ENCODE peak calls at places on chromosome 9, in four cellular contexts. One of them, this sample, is unnamed.

GRCh38 chr9:113298924-113299770 is 4.0 kb downstream of the RNF183 start:
- DNase-seq in GM12878: no peak
- DNase-seq in HepG2: no peak
- DNase-seq in HEK293T: no peak
- DNase-seq in this sample: no peak

GRCh38 chr9:109467936-109468335 is 30.2 kb downstream of the PTPN3 start:
- DNase-seq in GM12878: no peak
- DNase-seq in HEK293T: no peak
- DNase-seq in HepG2: no peak
- DNase-seq in this sample: no peak

GRCh38 chr9:108562176-108562575 is 293.6 kb downstream of the ACTL7B start:
- DNase-seq in GM12878: no peak
- DNase-seq in HepG2: no peak
- DNase-seq in HEK293T: no peak
- DNase-seq in this sample: no peak

GRCh38 chr9:107600060-107600573 is 110.5 kb upstream of the KLF4 start:
- DNase-seq in HEK293T: no peak
- DNase-seq in HepG2: no peak
- DNase-seq in GM12878: no peak
- DNase-seq in this sample: no peak

GRCh38 chr9:135413086-135413375 is 66.6 kb upstream of the PPP1R26 start:
- DNase-seq in HEK293T: no peak
- DNase-seq in GM12878: no peak
- DNase-seq in HepG2: no peak
- DNase-seq in this sample: no peak

GRCh38 chr9:137074657-137075274 is 2.6 kb upstream of the UAP1L1 start:
- DNase-seq in HEK293T: no peak
- DNase-seq in HepG2: no peak
- DNase-seq in GM12878: no peak
- DNase-seq in this sample: no peak

GRCh38 chr9:129109952-129110739 is 447 bp downstream of the CRAT start:
- DNase-seq in GM12878: no peak
- DNase-seq in HepG2: peak; percentile 18
- DNase-seq in HEK293T: no peak
- DNase-seq in this sample: no peak

GRCh38 chr9:21174671-21175070 is 8.2 kb upstream of the IFNA21 start:
- DNase-seq in GM12878: no peak
- DNase-seq in HepG2: no peak
- DNase-seq in HEK293T: no peak
- DNase-seq in this sample: no peak

GRCh38 chr9:75855509-75855908 is 35.0 kb upstream of the PCSK5 start:
- DNase-seq in HEK293T: peak; percentile 29
- DNase-seq in GM12878: no peak
- DNase-seq in HepG2: peak; percentile 13
- DNase-seq in this sample: no peak

GRCh38 chr9:122058707-122059106 is 34.4 kb downstream of the TTLL11 start:
- DNase-seq in HEK293T: no peak
- DNase-seq in HepG2: no peak
- DNase-seq in GM12878: no peak
- DNase-seq in this sample: no peak

GRCh38 chr9:105421864-105422263 is 26.0 kb upstream of the FSD1L start:
- DNase-seq in HEK293T: no peak
- DNase-seq in GM12878: no peak
- DNase-seq in HepG2: no peak
- DNase-seq in this sample: no peak

GRCh38 chr9:108615152-108615551 is 240.6 kb downstream of the ACTL7B start:
- DNase-seq in HepG2: no peak
- DNase-seq in GM12878: no peak
- DNase-seq in HEK293T: no peak
- DNase-seq in this sample: no peak

GRCh38 chr9:137276757-137277328 is 683 bp upstream of the TOR4A start:
- DNase-seq in GM12878: no peak
- DNase-seq in HepG2: peak; percentile 76
- DNase-seq in HEK293T: no peak
- DNase-seq in this sample: peak; percentile 93

GRCh38 chr9:97506787-97507186 is 5.3 kb downstream of the TMOD1 start:
- DNase-seq in HEK293T: no peak
- DNase-seq in HepG2: no peak
- DNase-seq in GM12878: no peak
- DNase-seq in this sample: no peak

GRCh38 chr9:99169086-99169485 is 52.7 kb downstream of the ALG2 start:
- DNase-seq in HepG2: no peak
- DNase-seq in HEK293T: no peak
- DNase-seq in GM12878: no peak
- DNase-seq in this sample: no peak

GRCh38 chr9:34689512-34689911 is 1.6 kb downstream of the CCL19 start:
- DNase-seq in HEK293T: no peak
- DNase-seq in HepG2: no peak
- DNase-seq in GM12878: no peak
- DNase-seq in this sample: no peak

GRCh38 chr9:17398351-17398750 is 180.5 kb upstream of the SH3GL2 start:
- DNase-seq in HEK293T: no peak
- DNase-seq in HepG2: no peak
- DNase-seq in GM12878: no peak
- DNase-seq in this sample: no peak

GRCh38 chr9:29160763-29161353 is 1587.6 kb upstream of the C9orf72 start:
- DNase-seq in GM12878: no peak
- DNase-seq in HepG2: no peak
- DNase-seq in HEK293T: no peak
- DNase-seq in this sample: no peak

GRCh38 chr9:78393932-78394331 is 97.0 kb downstream of the PSAT1 start:
- DNase-seq in GM12878: no peak
- DNase-seq in HepG2: no peak
- DNase-seq in HEK293T: no peak
- DNase-seq in this sample: no peak

GRCh38 chr9:136462664-136463063 is 20.2 kb downstream of the SEC16A start:
- DNase-seq in HepG2: no peak
- DNase-seq in GM12878: no peak
- DNase-seq in HEK293T: no peak
- DNase-seq in this sample: no peak

GRCh38 chr9:23752859-23753258 is 73.2 kb downstream of the ELAVL2 start:
- DNase-seq in HepG2: no peak
- DNase-seq in HEK293T: no peak
- DNase-seq in GM12878: no peak
- DNase-seq in this sample: no peak

GRCh38 chr9:68507098-68507795 is 33.4 kb downstream of the TMEM252 start:
- DNase-seq in GM12878: no peak
- DNase-seq in HEK293T: peak; percentile 28
- DNase-seq in HepG2: no peak
- DNase-seq in this sample: no peak

GRCh38 chr9:133569891-133570651 is 35.6 kb downstream of the ADAMTSL2 start:
- DNase-seq in HepG2: no peak
- DNase-seq in GM12878: no peak
- DNase-seq in HEK293T: no peak
- DNase-seq in this sample: no peak
- TF ChIP-seq TARDBP in HepG2: no peak
- TF ChIP-seq TARDBP in GM12878: no peak
- TF ChIP-seq TARDBP in HEK293T: no peak
- TF ChIP-seq TARDBP in this sample: no peak

GRCh38 chr9:93577940-93578682 is 1.7 kb downstream of the PHF2 start:
- DNase-seq in HepG2: no peak
- DNase-seq in HEK293T: no peak
- DNase-seq in GM12878: no peak
- DNase-seq in this sample: no peak

GRCh38 chr9:93577045-93577939 is 908 bp downstream of the PHF2 start:
- DNase-seq in HEK293T: no peak
- DNase-seq in GM12878: no peak
- DNase-seq in HepG2: no peak
- DNase-seq in this sample: peak; percentile 49

GRCh38 chr9:93575706-93576295 is 583 bp upstream of the PHF2 start:
- DNase-seq in HEK293T: peak; percentile 33
- DNase-seq in GM12878: no peak
- DNase-seq in HepG2: no peak
- DNase-seq in this sample: peak; percentile 67

GRCh38 chr9:93574900-93575705 is 1.3 kb upstream of the PHF2 start:
- DNase-seq in HepG2: no peak
- DNase-seq in HEK293T: no peak
- DNase-seq in GM12878: no peak
- DNase-seq in this sample: no peak

DNA sequence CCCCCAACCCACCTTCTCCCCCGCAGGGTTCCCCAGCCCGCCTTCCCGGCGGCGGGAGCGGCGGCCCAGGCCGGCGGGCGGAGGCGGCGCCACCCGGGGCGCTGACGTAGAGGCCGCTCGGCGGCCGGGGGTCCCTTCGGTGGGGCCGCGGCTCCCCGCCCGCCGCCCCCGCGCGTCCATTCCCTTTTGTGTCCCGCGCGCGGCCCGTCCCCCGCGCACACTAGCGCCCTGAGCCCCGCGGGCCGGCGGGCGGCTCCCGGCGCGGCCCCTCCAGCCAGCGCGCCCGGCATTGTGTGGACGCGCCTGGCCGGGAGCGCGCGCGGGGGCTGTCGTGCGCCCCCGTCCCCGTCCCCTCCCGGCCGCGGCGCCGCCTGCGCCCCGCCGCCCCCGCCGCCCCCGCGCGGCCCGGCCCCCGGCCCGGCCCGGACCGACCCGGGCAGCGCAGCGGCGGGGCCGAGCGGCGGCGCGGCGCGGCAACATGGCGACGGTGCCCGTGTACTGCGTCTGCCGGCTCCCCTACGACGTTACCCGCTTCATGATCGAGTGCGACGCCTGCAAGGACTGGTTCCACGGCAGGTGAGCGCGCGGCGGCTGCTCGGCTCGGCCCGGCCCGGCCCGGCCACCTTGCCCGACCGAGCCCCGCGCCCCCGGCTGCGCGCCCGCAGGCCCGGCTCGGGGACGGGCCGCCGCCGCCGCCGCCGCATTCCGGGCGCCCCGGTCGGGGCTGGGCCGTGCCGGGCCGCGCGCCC is at the start of gene PHF2:
- DNase-seq in HepG2: no peak
- DNase-seq in GM12878: no peak
- DNase-seq in HEK293T: peak; percentile 49
- DNase-seq in this sample: peak; percentile 86
- TF ChIP-seq TARDBP in HepG2: no peak
- TF ChIP-seq TARDBP in GM12878: no peak
- TF ChIP-seq TARDBP in HEK293T: no peak
- TF ChIP-seq TARDBP in this sample: no peak

DNA sequence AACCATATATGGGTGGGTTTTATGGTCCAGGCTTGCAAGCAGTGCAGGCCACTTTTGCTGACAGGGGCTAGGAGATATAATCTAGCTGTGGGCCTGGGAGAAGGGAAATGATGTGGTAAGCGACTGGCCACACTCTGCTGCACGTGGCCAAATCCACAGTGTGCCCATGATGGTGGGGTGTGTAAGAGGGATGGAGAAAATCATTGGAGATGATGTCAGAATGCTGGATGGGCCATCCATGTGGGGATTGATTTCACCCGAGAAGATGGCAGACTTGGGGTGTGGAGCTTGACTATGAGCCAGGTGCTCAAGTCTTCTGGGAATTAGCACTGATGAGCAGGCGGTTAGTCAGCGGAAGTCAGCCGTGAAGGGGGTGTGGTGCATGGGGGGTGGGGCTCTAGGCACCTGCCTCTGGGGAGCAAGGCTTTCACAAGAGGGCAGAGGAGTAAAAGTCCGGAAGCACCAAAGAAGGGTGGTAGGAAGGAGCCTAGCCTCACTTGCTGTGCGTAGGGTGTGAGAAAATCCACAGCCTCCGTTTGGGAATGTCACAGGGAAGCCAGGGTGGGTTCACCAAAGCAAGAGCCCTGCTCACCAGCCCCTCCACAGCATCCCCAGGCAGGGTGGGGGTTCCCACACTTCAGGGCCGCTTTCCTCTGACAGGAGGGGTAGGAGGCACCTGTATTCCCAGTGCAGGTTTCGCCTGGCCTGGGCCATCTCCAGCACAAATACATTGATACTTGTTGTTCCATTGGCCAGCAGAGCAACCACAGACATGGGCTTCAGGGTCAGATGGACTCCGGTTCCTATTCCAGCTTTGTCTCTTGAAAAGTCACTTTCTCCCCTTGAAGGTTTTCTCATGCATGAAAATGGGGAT is 44.5 kb upstream of the ANGPTL2 start:
- DNase-seq in HepG2: no peak
- DNase-seq in GM12878: peak; percentile 94
- DNase-seq in HEK293T: no peak
- DNase-seq in this sample: peak; percentile 63
- TF ChIP-seq TARDBP in HepG2: no peak
- TF ChIP-seq TARDBP in GM12878: no peak
- TF ChIP-seq TARDBP in HEK293T: no peak
- TF ChIP-seq TARDBP in this sample: no peak

DNA sequence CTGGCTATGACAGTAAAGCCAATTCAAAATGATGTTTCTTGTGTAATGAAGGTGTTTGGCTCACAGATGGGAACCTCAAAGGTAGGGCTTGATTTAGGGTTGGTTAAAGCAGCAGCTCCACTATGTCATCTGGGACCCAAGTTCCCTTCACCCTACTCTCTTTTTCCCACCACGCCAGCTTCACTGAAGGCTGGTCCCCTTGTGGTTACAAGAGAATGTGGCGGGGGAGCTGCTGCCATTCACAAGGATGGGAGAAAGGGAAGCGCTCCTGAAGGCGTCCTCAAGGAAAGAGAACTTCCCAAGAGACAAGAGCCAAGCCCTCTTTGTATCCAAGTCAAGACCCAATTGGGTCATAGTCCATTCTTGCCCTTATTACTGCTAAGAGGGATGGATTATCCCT is 72.7 kb downstream of the NTRK2 start:
- DNase-seq in HepG2: no peak
- DNase-seq in GM12878: no peak
- DNase-seq in HEK293T: no peak
- DNase-seq in this sample: no peak
- TF ChIP-seq TARDBP in HepG2: no peak
- TF ChIP-seq TARDBP in GM12878: no peak
- TF ChIP-seq TARDBP in HEK293T: no peak
- TF ChIP-seq TARDBP in this sample: no peak

GRCh38 chr9:18676501-18676900 is 202.5 kb downstream of the ADAMTSL1 start:
- DNase-seq in HepG2: no peak
- DNase-seq in HEK293T: no peak
- DNase-seq in GM12878: no peak
- DNase-seq in this sample: no peak

GRCh38 chr9:18675973-18676372 is 202.0 kb downstream of the ADAMTSL1 start:
- DNase-seq in HEK293T: peak; percentile 20
- DNase-seq in GM12878: no peak
- DNase-seq in HepG2: no peak
- DNase-seq in this sample: no peak

GRCh38 chr9:18672706-18673105 is 198.8 kb downstream of the ADAMTSL1 start:
- DNase-seq in HEK293T: no peak
- DNase-seq in HepG2: no peak
- DNase-seq in GM12878: no peak
- DNase-seq in this sample: no peak

GRCh38 chr9:18673179-18673578 is 199.2 kb downstream of the ADAMTSL1 start:
- DNase-seq in GM12878: no peak
- DNase-seq in HEK293T: no peak
- DNase-seq in HepG2: no peak
- DNase-seq in this sample: no peak

DNA sequence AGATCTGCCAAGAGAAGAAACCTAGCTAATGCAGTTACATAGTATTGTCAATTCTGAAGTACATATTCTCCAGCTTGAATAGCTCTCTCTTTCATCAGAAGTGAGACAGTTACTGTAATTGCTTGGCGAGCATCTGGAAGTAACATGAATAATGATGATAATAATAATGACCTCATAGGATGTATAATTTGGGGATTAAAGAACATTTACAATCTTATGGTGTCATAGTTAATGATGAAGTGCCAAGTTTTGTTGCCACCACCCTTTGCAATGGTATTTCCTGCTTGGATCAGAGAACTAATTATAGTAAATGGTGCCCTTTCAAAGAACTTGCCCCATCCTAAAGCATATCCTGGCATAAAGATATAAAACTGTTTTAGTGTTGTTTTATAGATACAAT is 201.4 kb downstream of the ADAMTSL1 start:
- DNase-seq in GM12878: no peak
- DNase-seq in HEK293T: no peak
- DNase-seq in HepG2: no peak
- DNase-seq in this sample: no peak
- TF ChIP-seq TARDBP in GM12878: no peak
- TF ChIP-seq TARDBP in HEK293T: no peak
- TF ChIP-seq TARDBP in HepG2: no peak
- TF ChIP-seq TARDBP in this sample: no peak

This sample was measured in K562.